ENCODE peak calls at places on chromosome 15, in ten cellular contexts. P is CD4-positive, alpha-beta memory T cell; V is stomach; M is A673; D is colonic mucosa; Z is tibial nerve; I is kidney; Q is cardiac muscle cell; L is ovary; Y is iPS DF 6.9. S is an unnamed sample. For H3K4me1, the result is how much of the 10 kb centered on the place peaks cover.

GRCh38 chr15:74873756-74874424 is 725 bp upstream of the SCAMP2 start:
- DNase-seq in I (no peak), Y (no peak), Z (peak), D (peak), Q (peak), L (no peak), P (no peak), M (peak), V (no peak), S (no peak)

GRCh38 chr15:98939311-98940080 is 68.1 kb downstream of the PGPEP1L start:
- DNase-seq in Q (no peak), D (no peak), P (no peak), V (no peak), Y (no peak), M (no peak), I (no peak), L (no peak), Z (no peak), S (no peak)

GRCh38 chr15:90851114-90851513 is 17.3 kb upstream of the FURIN start:
- DNase-seq in Q (no peak), Y (no peak), Z (no peak), L (no peak), M (no peak), D (no peak), I (no peak), V (no peak), P (peak), S (peak)

GRCh38 chr15:83039206-83039605 is 27.8 kb upstream of the C15orf40 start:
- DNase-seq in P (no peak), Q (no peak), M (no peak), L (no peak), Z (no peak), Y (no peak), I (no peak), D (no peak), V (no peak), S (no peak)

GRCh38 chr15:29888651-29889050 is 66.4 kb upstream of the TJP1 start:
- DNase-seq in D (no peak), Q (peak), L (no peak), M (no peak), Z (no peak), P (no peak), I (no peak), V (no peak), Y (no peak), S (no peak)

GRCh38 chr15:88657326-88658069 is 18.7 kb downstream of the ISG20 start:
- DNase-seq in D (no peak), Y (peak), M (peak), Q (peak), P (no peak), I (no peak), V (peak), Z (no peak), L (no peak), S (no peak)

GRCh38 chr15:83088876-83089275 is 18.6 kb upstream of the TM6SF1 start:
- DNase-seq in Q (no peak), Y (no peak), D (no peak), Z (no peak), M (no peak), I (no peak), P (no peak), V (no peak), L (no peak), S (no peak)

GRCh38 chr15:56804908-56805307 is 71.6 kb upstream of the ZNF280D start:
- DNase-seq in V (no peak), D (no peak), M (peak), P (no peak), Q (peak), Z (no peak), Y (no peak), I (no peak), L (no peak), S (no peak)

GRCh38 chr15:89654847-89655805 is at the start of gene KIF7:
- DNase-seq in V (peak), Y (no peak), P (no peak), D (no peak), L (peak), Q (peak), M (peak), I (no peak), Z (no peak), S (no peak)

GRCh38 chr15:90530250-90531051 is 728 bp downstream of the CRTC3 start:
- DNase-seq in M (peak), P (peak), Q (peak), Z (peak), V (peak), I (peak), Y (peak), D (peak), L (peak), S (peak)

GRCh38 chr15:50906954-50907865 is 1.3 kb upstream of the AP4E1 start:
- DNase-seq in Y (no peak), M (no peak), D (peak), Q (no peak), L (no peak), I (no peak), P (peak), Z (no peak), V (peak), S (peak)

GRCh38 chr15:68643216-68643830 is 64.5 kb downstream of the CORO2B start:
- DNase-seq in Y (no peak), Q (no peak), L (no peak), D (no peak), M (no peak), Z (no peak), I (no peak), V (no peak), P (no peak), S (no peak)
- H3K4me1 ChIP-seq in Y (under half), Q (under half), L (under half), D (under half), M (under half), Z (under half), I (under half), V (under half), P (under half), S (under half)

DNA sequence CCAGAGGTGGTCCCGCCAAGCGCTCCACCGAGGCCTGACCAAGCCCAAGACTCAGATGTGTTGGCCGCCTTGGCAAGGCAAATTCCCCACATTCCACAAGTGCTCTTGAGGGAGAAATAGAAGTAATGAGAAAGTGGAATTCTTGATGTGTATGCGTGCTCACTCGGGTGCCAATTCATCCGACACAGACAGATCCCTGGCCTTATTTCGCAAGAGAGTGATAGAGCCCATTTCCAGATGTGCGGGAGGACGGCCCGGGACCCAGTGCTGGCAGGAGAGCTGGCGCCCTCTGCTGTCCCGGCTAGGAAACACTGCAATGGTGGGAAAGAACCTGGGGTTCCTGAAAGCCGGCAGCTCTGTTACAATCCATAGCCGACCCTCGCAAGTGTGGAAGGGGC is 76.0 kb downstream of the HMG20A start:
- DNase-seq in L (peak), Y (no peak), P (peak), I (peak), V (peak), Q (peak), Z (peak), M (peak), D (peak), S (peak)
- H3K4me3 ChIP-seq in L (no peak), Y (no peak), P (no peak), I (peak), V (peak), Q (no peak), Z (peak), M (peak), D (no peak), S (no peak)

DNA sequence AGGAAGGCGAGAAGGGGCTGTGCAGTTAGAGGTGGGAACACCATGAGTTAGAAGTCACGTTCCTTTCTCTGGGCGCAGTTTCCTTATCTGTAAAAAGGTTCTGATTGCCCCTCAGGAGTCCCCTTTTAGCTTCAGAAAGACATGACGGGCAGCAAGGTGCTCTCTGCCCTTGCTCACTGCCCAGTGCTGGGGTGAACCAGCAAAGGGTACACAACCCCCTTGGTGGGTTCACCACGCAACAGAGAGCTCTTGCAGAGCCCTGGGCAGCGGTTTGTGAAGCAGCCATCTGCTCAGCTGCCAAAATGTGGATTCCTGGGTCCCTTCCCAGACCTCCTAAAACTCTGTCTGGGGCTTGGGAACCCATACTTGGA is 883 bp downstream of the GCHFR start:
- DNase-seq in P (peak), V (no peak), L (no peak), D (no peak), Q (peak), M (no peak), I (peak), Z (no peak), Y (no peak), S (no peak)
- H3K27ac ChIP-seq in P (peak), V (peak), L (peak), D (peak), Q (no peak), M (peak), I (peak), Z (peak), Y (no peak), S (peak)

GRCh38 chr15:93861956-93862741 is 369.2 kb upstream of the MCTP2 start:
- DNase-seq in Q (no peak), Y (no peak), V (no peak), L (no peak), D (no peak), M (no peak), I (no peak), Z (no peak), P (no peak), S (no peak)
- H3K4me1 ChIP-seq in Q (under half), Y (under half), V (under half), L (under half), D (under half), M (under half), I (under half), Z (under half), P (under half), S (under half)

GRCh38 chr15:72220678-72221077 is 10.3 kb downstream of the PKM start:
- DNase-seq in V (no peak), L (no peak), Y (no peak), P (no peak), Z (no peak), D (no peak), M (no peak), Q (no peak), I (no peak), S (no peak)

GRCh38 chr15:72217216-72217615 is 13.8 kb downstream of the PKM start:
- DNase-seq in D (no peak), Y (no peak), Z (no peak), I (no peak), V (no peak), M (no peak), P (no peak), Q (no peak), L (no peak), S (no peak)

GRCh38 chr15:72227192-72227586 is 3.8 kb downstream of the PKM start:
- DNase-seq in V (no peak), D (peak), Q (peak), Z (no peak), L (no peak), Y (no peak), I (no peak), P (peak), M (peak), S (no peak)

GRCh38 chr15:72227720-72228119 is 3.3 kb downstream of the PKM start:
- DNase-seq in Q (no peak), I (no peak), M (no peak), V (no peak), D (no peak), L (no peak), Y (no peak), Z (no peak), P (no peak), S (no peak)

GRCh38 chr15:72222433-72222832 is 8.6 kb downstream of the PKM start:
- DNase-seq in P (no peak), Q (no peak), V (no peak), Y (no peak), L (no peak), M (no peak), I (peak), Z (no peak), D (no peak), S (no peak)
- H3K4me3 ChIP-seq in P (no peak), Q (no peak), V (no peak), Y (no peak), L (no peak), M (no peak), I (no peak), Z (no peak), D (no peak), S (no peak)

DNA sequence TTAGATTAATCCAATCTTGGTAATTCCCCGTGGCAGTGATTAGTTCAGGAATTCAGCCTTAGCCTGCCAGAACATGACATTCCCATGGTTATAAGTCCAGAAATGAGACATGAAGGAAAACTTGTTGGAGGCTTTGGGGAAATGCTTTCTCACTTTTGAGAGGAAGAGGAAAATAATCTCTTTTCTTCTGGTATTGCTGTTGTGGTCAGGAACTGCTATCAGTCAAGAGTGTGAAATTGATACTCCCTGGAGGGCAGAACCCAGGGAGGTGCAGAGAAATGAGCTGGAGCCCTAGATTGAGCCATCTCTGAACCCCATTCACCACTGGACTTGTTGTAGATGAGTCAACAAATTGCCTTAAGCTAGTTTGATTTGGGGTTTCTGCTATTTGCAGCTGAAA is 38.6 kb upstream of the APH1B start:
- DNase-seq in L (no peak), M (peak), V (no peak), D (no peak), Y (no peak), Q (peak), P (no peak), Z (no peak), I (no peak), S (no peak)
- H3K27ac ChIP-seq in L (no peak), M (peak), V (peak), D (no peak), Y (no peak), Q (no peak), P (no peak), Z (peak), I (no peak), S (no peak)

GRCh38 chr15:44811347-44811746 is 75.0 kb downstream of the TRIM69 start:
- DNase-seq in P (no peak), M (no peak), Y (no peak), I (no peak), V (no peak), Z (no peak), D (peak), L (no peak), Q (no peak), S (no peak)

GRCh38 chr15:44813231-44813630 is 76.9 kb downstream of the TRIM69 start:
- DNase-seq in Y (no peak), I (no peak), P (no peak), Z (no peak), M (no peak), D (peak), L (no peak), V (peak), Q (no peak), S (no peak)

GRCh38 chr15:44812029-44812517 is 75.7 kb downstream of the TRIM69 start:
- DNase-seq in M (no peak), P (no peak), L (no peak), Z (no peak), I (no peak), Q (no peak), V (peak), D (peak), Y (no peak), S (no peak)

GRCh38 chr15:44808557-44808956 is 72.2 kb downstream of the TRIM69 start:
- DNase-seq in Q (no peak), P (no peak), D (no peak), Y (no peak), V (no peak), I (no peak), M (no peak), L (no peak), Z (no peak), S (no peak)

DNA sequence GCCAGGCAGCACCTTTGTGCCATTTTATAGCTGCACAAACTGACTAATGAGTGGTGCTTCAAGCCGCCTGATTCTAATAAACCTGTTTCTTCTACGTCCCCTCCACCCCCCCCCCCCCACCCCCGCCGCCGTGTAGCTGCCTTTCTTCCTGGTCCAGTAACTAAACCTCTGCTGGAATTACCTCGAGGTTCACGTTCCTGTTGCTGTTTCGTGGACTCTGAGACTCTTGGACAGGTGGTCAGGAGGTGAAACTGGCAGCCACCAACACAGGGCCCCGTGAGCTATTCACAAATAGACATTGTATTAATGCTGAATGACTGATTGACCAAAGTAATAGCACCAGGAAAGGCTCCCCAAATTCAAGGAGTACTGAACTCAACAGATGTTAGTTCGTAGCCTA is 73.9 kb downstream of the TRIM69 start:
- DNase-seq in Y (no peak), P (no peak), V (no peak), I (no peak), M (no peak), L (no peak), Q (no peak), D (no peak), Z (no peak), S (no peak)
- H3K4me1 ChIP-seq in Y (under half), P (under half), V (under half), I (under half), M (under half), L (under half), Q (under half), D (under half), Z (under half), S (under half)

GRCh38 chr15:96359772-96360498 is 29.4 kb downstream of the NR2F2 start:
- DNase-seq in M (peak), V (peak), P (no peak), Z (peak), D (no peak), I (peak), Q (peak), L (peak), Y (no peak), S (no peak)
- H3K4me3 ChIP-seq in M (peak), V (peak), P (no peak), Z (peak), D (peak), I (peak), Q (peak), L (peak), Y (peak), S (no peak)

GRCh38 chr15:60420322-60420721 is 22.5 kb upstream of the ANXA2 start:
- DNase-seq in V (no peak), Y (no peak), P (no peak), I (no peak), Q (no peak), D (no peak), Z (no peak), M (no peak), L (no peak), S (no peak)

GRCh38 chr15:60417112-60417511 is 19.3 kb upstream of the ANXA2 start:
- DNase-seq in Q (no peak), V (no peak), Z (no peak), M (no peak), L (no peak), Y (no peak), P (no peak), I (no peak), D (no peak), S (no peak)

GRCh38 chr15:60421544-60421943 is 23.8 kb upstream of the ANXA2 start:
- DNase-seq in L (no peak), P (no peak), Y (no peak), Q (peak), Z (no peak), V (no peak), I (no peak), D (no peak), M (no peak), S (no peak)

GRCh38 chr15:60418095-60418494 is 20.3 kb upstream of the ANXA2 start:
- DNase-seq in Y (no peak), V (no peak), M (no peak), Q (no peak), L (no peak), Z (no peak), D (no peak), P (no peak), I (no peak), S (no peak)

GRCh38 chr15:60419752-60420151 is 22.0 kb upstream of the ANXA2 start:
- DNase-seq in D (no peak), Y (no peak), V (no peak), Z (no peak), M (no peak), P (no peak), I (no peak), L (no peak), Q (peak), S (no peak)
- H3K27ac ChIP-seq in D (no peak), Y (no peak), V (no peak), Z (no peak), M (no peak), P (no peak), I (no peak), L (no peak), Q (no peak), S (no peak)

GRCh38 chr15:48861813-48862431 is 16.0 kb upstream of the EID1 start:
- DNase-seq in M (peak), Z (no peak), V (no peak), Q (peak), Y (no peak), P (peak), D (peak), I (no peak), L (peak), S (no peak)
- H3K4me1 ChIP-seq in M (under half), Z (under half), V (under half), Q (under half), Y (under half), P (under half), D (under half), I (under half), L (under half), S (under half)